ENCODE peak calls at places on chromosomes 5 and 9, in four cellular contexts. One of them, this sample, is unnamed.

GRCh38 chr5:177426566-177427210 is at the start of gene GRK6:
- DNase-seq in activated gamma-delta T cell: peak
- DNase-seq in epithelial cell of prostate: no peak
- DNase-seq in brain pericyte: no peak
- DNase-seq in this sample: no peak

GRCh38 chr9:12693141-12693540 is at the start of gene TYRP1:
- DNase-seq in brain pericyte: no peak
- DNase-seq in epithelial cell of prostate: no peak
- DNase-seq in activated gamma-delta T cell: no peak
- DNase-seq in this sample: no peak

GRCh38 chr9:92392690-92393089 is 11.7 kb downstream of the OGN start:
- DNase-seq in brain pericyte: no peak
- DNase-seq in epithelial cell of prostate: no peak
- DNase-seq in activated gamma-delta T cell: no peak
- DNase-seq in this sample: no peak

GRCh38 chr5:147485046-147485445 is 24.8 kb downstream of the DPYSL3 start:
- DNase-seq in brain pericyte: no peak
- DNase-seq in activated gamma-delta T cell: no peak
- DNase-seq in epithelial cell of prostate: no peak
- DNase-seq in this sample: no peak

GRCh38 chr9:27572918-27573698 is at the start of gene C9orf72:
- DNase-seq in epithelial cell of prostate: no peak
- DNase-seq in brain pericyte: peak
- DNase-seq in activated gamma-delta T cell: peak
- DNase-seq in this sample: no peak

GRCh38 chr5:135457424-135458071 is 5.4 kb upstream of the TIFAB start:
- DNase-seq in epithelial cell of prostate: no peak
- DNase-seq in activated gamma-delta T cell: no peak
- DNase-seq in brain pericyte: no peak
- DNase-seq in this sample: no peak

GRCh38 chr5:52801329-52801728 is 13.6 kb downstream of the ITGA1 start:
- DNase-seq in epithelial cell of prostate: no peak
- DNase-seq in activated gamma-delta T cell: no peak
- DNase-seq in brain pericyte: no peak
- DNase-seq in this sample: no peak

GRCh38 chr9:119074017-119074416 is 295.2 kb downstream of the BRINP1 start:
- DNase-seq in brain pericyte: no peak
- DNase-seq in epithelial cell of prostate: no peak
- DNase-seq in activated gamma-delta T cell: no peak
- DNase-seq in this sample: no peak

GRCh38 chr9:131728961-131729360 is 10.9 kb downstream of the RAPGEF1 start:
- DNase-seq in brain pericyte: no peak
- DNase-seq in epithelial cell of prostate: no peak
- DNase-seq in activated gamma-delta T cell: no peak
- DNase-seq in this sample: no peak

GRCh38 chr5:170095687-170096086 is 10.0 kb upstream of the FOXI1 start:
- DNase-seq in epithelial cell of prostate: no peak
- DNase-seq in activated gamma-delta T cell: no peak
- DNase-seq in brain pericyte: no peak
- DNase-seq in this sample: no peak

GRCh38 chr5:39816111-39816834 is 391.5 kb upstream of the DAB2 start:
- DNase-seq in epithelial cell of prostate: no peak
- DNase-seq in brain pericyte: no peak
- DNase-seq in activated gamma-delta T cell: no peak
- DNase-seq in this sample: no peak

GRCh38 chr5:77876862-77877502 is 100.8 kb upstream of the TBCA start:
- DNase-seq in epithelial cell of prostate: no peak
- DNase-seq in brain pericyte: no peak
- DNase-seq in activated gamma-delta T cell: no peak
- DNase-seq in this sample: no peak

GRCh38 chr5:14406554-14406849 is 175.1 kb upstream of the OTULINL start:
- DNase-seq in brain pericyte: no peak
- DNase-seq in epithelial cell of prostate: peak
- DNase-seq in activated gamma-delta T cell: no peak
- DNase-seq in this sample: no peak

GRCh38 chr5:169161022-169161680 is 139.8 kb downstream of the SLIT3 start:
- DNase-seq in brain pericyte: peak
- DNase-seq in activated gamma-delta T cell: no peak
- DNase-seq in epithelial cell of prostate: no peak
- DNase-seq in this sample: peak

GRCh38 chr5:76641514-76642120 is 18.4 kb upstream of the F2RL2 start:
- DNase-seq in brain pericyte: peak
- DNase-seq in activated gamma-delta T cell: no peak
- DNase-seq in epithelial cell of prostate: no peak
- DNase-seq in this sample: peak

GRCh38 chr5:55437859-55438206 is 96.9 kb downstream of the PLPP1 start:
- DNase-seq in brain pericyte: no peak
- DNase-seq in epithelial cell of prostate: no peak
- DNase-seq in activated gamma-delta T cell: no peak
- DNase-seq in this sample: no peak

GRCh38 chr9:114823416-114823815 is 17.6 kb upstream of the TNFSF15 start:
- DNase-seq in activated gamma-delta T cell: no peak
- DNase-seq in epithelial cell of prostate: no peak
- DNase-seq in brain pericyte: no peak
- DNase-seq in this sample: no peak

GRCh38 chr5:11527994-11528393 is 376.3 kb downstream of the CTNND2 start:
- DNase-seq in brain pericyte: no peak
- DNase-seq in activated gamma-delta T cell: no peak
- DNase-seq in epithelial cell of prostate: no peak
- DNase-seq in this sample: no peak

GRCh38 chr5:100761192-100761591 is 141.9 kb downstream of the ST8SIA4 start:
- DNase-seq in activated gamma-delta T cell: no peak
- DNase-seq in epithelial cell of prostate: no peak
- DNase-seq in brain pericyte: no peak
- DNase-seq in this sample: no peak

GRCh38 chr9:130662099-130662926 is 2.1 kb upstream of the PRDM12 start:
- DNase-seq in brain pericyte: no peak
- DNase-seq in epithelial cell of prostate: no peak
- DNase-seq in activated gamma-delta T cell: no peak
- DNase-seq in this sample: no peak

GRCh38 chr5:151167022-151167421 is 9.4 kb upstream of the ANXA6 start:
- DNase-seq in activated gamma-delta T cell: no peak
- DNase-seq in brain pericyte: no peak
- DNase-seq in epithelial cell of prostate: no peak
- DNase-seq in this sample: no peak

GRCh38 chr5:75192804-75193203 is 43.9 kb downstream of the ANKRD31 start:
- DNase-seq in brain pericyte: no peak
- DNase-seq in epithelial cell of prostate: no peak
- DNase-seq in activated gamma-delta T cell: no peak
- DNase-seq in this sample: no peak

GRCh38 chr9:131480258-131480657 is 22.5 kb upstream of the POMT1 start:
- DNase-seq in brain pericyte: no peak
- DNase-seq in epithelial cell of prostate: no peak
- DNase-seq in activated gamma-delta T cell: no peak
- DNase-seq in this sample: no peak

GRCh38 chr5:110088676-110089436 is 399.1 kb downstream of the MAN2A1 start:
- DNase-seq in activated gamma-delta T cell: no peak
- DNase-seq in epithelial cell of prostate: peak
- DNase-seq in brain pericyte: no peak
- DNase-seq in this sample: no peak

GRCh38 chr9:8961186-8961666 is 1161.6 kb upstream of the DMAC1 start:
- DNase-seq in brain pericyte: no peak
- DNase-seq in activated gamma-delta T cell: no peak
- DNase-seq in epithelial cell of prostate: no peak
- DNase-seq in this sample: peak

GRCh38 chr9:94909250-94909894 is 182.9 kb downstream of the AOPEP start:
- DNase-seq in activated gamma-delta T cell: no peak
- DNase-seq in epithelial cell of prostate: no peak
- DNase-seq in brain pericyte: no peak
- DNase-seq in this sample: no peak

GRCh38 chr5:77266291-77266690 is 55.8 kb downstream of the PDE8B start:
- DNase-seq in activated gamma-delta T cell: no peak
- DNase-seq in epithelial cell of prostate: no peak
- DNase-seq in brain pericyte: no peak
- DNase-seq in this sample: no peak

GRCh38 chr9:96885424-96885823 is 31.1 kb upstream of the ZNF782 start:
- DNase-seq in brain pericyte: no peak
- DNase-seq in activated gamma-delta T cell: no peak
- DNase-seq in epithelial cell of prostate: no peak
- DNase-seq in this sample: no peak

GRCh38 chr5:8349855-8350254 is 480.9 kb downstream of the MTRR start:
- DNase-seq in activated gamma-delta T cell: no peak
- DNase-seq in epithelial cell of prostate: no peak
- DNase-seq in brain pericyte: no peak
- DNase-seq in this sample: no peak

GRCh38 chr9:76904661-76905457 is 1.1 kb downstream of the PRUNE2 start:
- DNase-seq in activated gamma-delta T cell: no peak
- DNase-seq in epithelial cell of prostate: no peak
- DNase-seq in brain pericyte: no peak
- DNase-seq in this sample: no peak

GRCh38 chr5:112174959-112175594 is 244.0 kb downstream of the EPB41L4A start:
- DNase-seq in activated gamma-delta T cell: no peak
- DNase-seq in brain pericyte: no peak
- DNase-seq in epithelial cell of prostate: no peak
- DNase-seq in this sample: no peak

GRCh38 chr5:36599986-36600779 is 6.2 kb upstream of the SLC1A3 start:
- DNase-seq in brain pericyte: no peak
- DNase-seq in epithelial cell of prostate: peak
- DNase-seq in activated gamma-delta T cell: no peak
- DNase-seq in this sample: no peak

GRCh38 chr5:24621809-24622208 is 23.0 kb downstream of the CDH10 start:
- DNase-seq in activated gamma-delta T cell: no peak
- DNase-seq in epithelial cell of prostate: no peak
- DNase-seq in brain pericyte: no peak
- DNase-seq in this sample: no peak

GRCh38 chr5:16866795-16867584 is 69.1 kb downstream of the MYO10 start:
- DNase-seq in activated gamma-delta T cell: no peak
- DNase-seq in epithelial cell of prostate: no peak
- DNase-seq in brain pericyte: peak
- DNase-seq in this sample: no peak

GRCh38 chr9:120944434-120945125 is 18.0 kb upstream of the TRAF1 start:
- DNase-seq in brain pericyte: no peak
- DNase-seq in epithelial cell of prostate: no peak
- DNase-seq in activated gamma-delta T cell: no peak
- DNase-seq in this sample: no peak

GRCh38 chr5:121378559-121379359 is 472.9 kb upstream of the FTMT start:
- DNase-seq in activated gamma-delta T cell: no peak
- DNase-seq in brain pericyte: no peak
- DNase-seq in epithelial cell of prostate: no peak
- DNase-seq in this sample: no peak

GRCh38 chr5:134458234-134458633 is 46.6 kb upstream of the CDKN2AIPNL start:
- DNase-seq in brain pericyte: no peak
- DNase-seq in epithelial cell of prostate: no peak
- DNase-seq in activated gamma-delta T cell: no peak
- DNase-seq in this sample: peak

GRCh38 chr5:137575847-137576246 is 76.7 kb upstream of the SPOCK1 start:
- DNase-seq in brain pericyte: no peak
- DNase-seq in activated gamma-delta T cell: no peak
- DNase-seq in epithelial cell of prostate: no peak
- DNase-seq in this sample: no peak